ENCODE peak calls at places on chromosomes 2 and 18, in four cellular contexts. E, Q, O and H are unnamed samples.
A peak's percentile ranks its signal among the peaks of the same experiment; 100 is the strongest.

GRCh38 chr2:127389778-127390435 is 2.1 kb upstream of the MAP3K2 start:
- DNase-seq in E (peak; percentile 50), Q (no peak), O (peak; percentile 71), H (peak; percentile 58)

GRCh38 chr2:183070942-183071844 is 7.4 kb upstream of the DUSP19 start:
- DNase-seq in E (no peak), Q (no peak), O (no peak), H (no peak)

GRCh38 chr2:86017901-86018896 is 87.5 kb downstream of the POLR1A start:
- DNase-seq in E (peak; percentile 21), Q (no peak), O (no peak), H (no peak)

GRCh38 chr18:1090758-1091157 is 186.1 kb downstream of the ADCYAP1 start:
- DNase-seq in E (no peak), Q (no peak), O (no peak), H (no peak)

GRCh38 chr2:203626952-203627681 is 79.3 kb upstream of the CD28 start:
- DNase-seq in E (no peak), Q (no peak), O (peak; percentile 44), H (no peak)

GRCh38 chr18:55779711-55780590 is 192.0 kb upstream of the TCF4 start:
- DNase-seq in E (peak; percentile 37), Q (no peak), O (no peak), H (no peak)

GRCh38 chr2:134372611-134373131 is 118.8 kb downstream of the MGAT5 start:
- DNase-seq in E (no peak), Q (no peak), O (no peak), H (no peak)

GRCh38 chr2:20650412-20650879 is 452 bp downstream of the HS1BP3 start:
- DNase-seq in E (peak; percentile 52), Q (no peak), O (no peak), H (peak; percentile 11)

GRCh38 chr2:188456114-188456909 is 164.6 kb downstream of the GULP1 start:
- DNase-seq in E (peak; percentile 11), Q (no peak), O (no peak), H (no peak)

GRCh38 chr18:12233378-12233777 is 20.8 kb upstream of the CIDEA start:
- DNase-seq in E (no peak), Q (no peak), O (no peak), H (no peak)

GRCh38 chr2:127829845-127830246 is 18.9 kb upstream of the WDR33 start:
- DNase-seq in E (peak; percentile 95), Q (no peak), O (no peak), H (no peak)

GRCh38 chr18:75003764-75004690 is 204.9 kb downstream of the PTGR3 start:
- DNase-seq in E (no peak), Q (no peak), O (no peak), H (no peak)

GRCh38 chr2:96413067-96413722 is 77.6 kb downstream of the NCAPH start:
- DNase-seq in E (no peak), Q (no peak), O (no peak), H (peak; percentile 5)